ENCODE peak calls at places on chromosomes 12 and 14, in eight cellular contexts. G is CD4-positive, alpha-beta memory T cell; N is heart right ventricle; X is Caco-2; J is neural progenitor cell; Y is PC-3; F is CD4-positive, CD25-positive, alpha-beta regulatory T cell; R is naive thymus-derived CD4-positive, alpha-beta T cell. U is an unnamed sample.

GRCh38 chr12:115511971-115512370 is 765.5 kb downstream of the MED13L start:
- DNase-seq in N (no peak), G (no peak), F (no peak), X (no peak), R (no peak), Y (no peak), J (peak; percentile 34), U (no peak)

GRCh38 chr12:124909831-124910560 is 4.5 kb downstream of the UBC start:
- DNase-seq in X (no peak), J (no peak), R (no peak), F (no peak), N (no peak), G (no peak), Y (peak; percentile 23), U (no peak)

GRCh38 chr12:116759783-116760581 is 21.9 kb downstream of the RNFT2 start:
- DNase-seq in G (peak; percentile 14), F (peak; percentile 47), Y (no peak), N (peak; percentile 42), J (no peak), R (no peak), X (no peak), U (peak; percentile 74)

GRCh38 chr14:92926931-92927330 is 4.0 kb downstream of the CHGA start:
- DNase-seq in Y (no peak), R (no peak), J (no peak), F (no peak), G (no peak), N (no peak), X (no peak), U (no peak)

GRCh38 chr12:128807161-128807724 is 16.5 kb downstream of the SLC15A4 start:
- DNase-seq in N (no peak), X (no peak), J (no peak), G (no peak), Y (no peak), F (no peak), R (no peak), U (no peak)

GRCh38 chr12:91662021-91662420 is 479.4 kb upstream of the DCN start:
- DNase-seq in G (no peak), Y (no peak), F (no peak), N (no peak), X (no peak), R (no peak), J (no peak), U (no peak)

GRCh38 chr12:113333877-113334785 is 778 bp downstream of the SLC8B1 start:
- DNase-seq in F (peak; percentile 59), Y (peak; percentile 35), X (no peak), J (no peak), G (peak; percentile 39), N (peak; percentile 26), R (no peak), U (peak; percentile 42)

GRCh38 chr12:114961491-114961890 is 277.5 kb upstream of the TBX3 start:
- DNase-seq in Y (no peak), J (no peak), F (no peak), R (no peak), X (no peak), N (no peak), G (no peak), U (no peak)

GRCh38 chr14:64801046-64801445 is 78.7 kb downstream of the SPTB start:
- DNase-seq in G (no peak), F (no peak), Y (no peak), N (no peak), X (no peak), R (no peak), J (no peak), U (no peak)

DNA sequence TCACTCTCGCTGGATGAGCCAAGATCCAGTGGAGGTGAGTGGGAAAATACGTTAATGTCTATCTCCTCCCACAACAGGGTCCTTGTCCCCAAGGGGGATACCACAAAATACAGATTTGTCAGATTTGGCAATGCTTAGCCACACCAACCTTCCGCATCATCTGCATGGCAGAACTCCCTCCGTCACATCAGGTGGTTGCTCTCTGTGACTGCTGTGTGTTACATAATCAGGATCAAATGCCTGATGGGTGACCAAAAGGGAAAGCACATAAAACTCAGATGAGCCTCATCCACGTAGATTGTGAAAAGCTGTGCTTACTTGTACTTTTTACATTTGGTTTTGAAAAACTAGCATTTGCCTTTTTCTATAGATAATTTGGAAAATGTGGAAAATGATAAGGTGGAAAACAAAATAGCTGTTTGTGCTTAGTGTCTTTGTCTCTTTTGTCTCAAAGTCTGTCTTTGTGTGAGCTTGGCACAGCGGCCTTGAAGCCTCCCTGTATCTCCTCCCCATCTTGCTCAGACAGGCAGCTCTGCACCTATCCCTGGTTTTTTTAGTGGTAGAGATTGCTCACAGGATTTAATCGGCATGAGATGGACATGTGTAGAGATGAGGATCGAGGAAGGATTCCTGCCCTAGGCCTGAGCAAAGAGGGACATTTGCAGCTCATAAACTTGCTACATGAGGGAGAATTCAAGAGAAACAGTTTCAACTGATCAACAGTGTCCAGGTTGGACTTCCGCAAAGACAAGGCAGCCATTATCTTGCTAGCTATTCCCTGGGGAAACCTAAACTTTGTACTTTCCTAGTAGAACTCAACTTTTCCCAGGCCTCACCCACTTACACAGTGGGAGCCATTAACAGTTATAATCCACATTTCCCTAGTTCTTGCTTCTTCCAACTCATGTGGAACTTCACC is 3.6 kb upstream of the FGF6 start:
- DNase-seq in Y (no peak), G (no peak), N (no peak), J (no peak), R (no peak), F (no peak), X (no peak), U (no peak)
- H3K27me3 ChIP-seq in Y (peaks cover 57% of the 10 kb centered on the region), G (peaks cover 6% of the 10 kb centered on the region), N (peaks cover 5% of the 10 kb centered on the region), J (no peaks in the 10 kb centered on the region), R (no peaks in the 10 kb centered on the region), F (peaks cover 8% of the 10 kb centered on the region), X (peaks cover 2% of the 10 kb centered on the region), U (no peaks in the 10 kb centered on the region)

GRCh38 chr12:127311695-127312364 is 955.1 kb upstream of the TMEM132C start:
- DNase-seq in G (no peak), X (no peak), Y (no peak), N (no peak), R (no peak), J (no peak), F (no peak), U (no peak)

GRCh38 chr12:127310548-127310947 is 956.4 kb upstream of the TMEM132C start:
- DNase-seq in Y (no peak), R (no peak), G (no peak), N (no peak), X (no peak), F (no peak), J (no peak), U (no peak)

GRCh38 chr12:127306604-127307215 is 960.3 kb upstream of the TMEM132C start:
- DNase-seq in N (no peak), Y (peak; percentile 81), F (no peak), R (no peak), G (no peak), X (no peak), J (no peak), U (no peak)

GRCh38 chr12:127304751-127305725 is 961.9 kb upstream of the TMEM132C start:
- DNase-seq in Y (no peak), F (no peak), G (no peak), N (no peak), J (no peak), X (no peak), R (no peak), U (no peak)

GRCh38 chr12:127308148-127308547 is 958.8 kb upstream of the TMEM132C start:
- DNase-seq in Y (no peak), X (no peak), G (no peak), F (no peak), J (no peak), R (no peak), N (no peak), U (no peak)
- H3K4me3 ChIP-seq in Y (no peak overlapping the region), X (no peak overlapping the region), G (no peak overlapping the region), F (no peak overlapping the region), J (no peak overlapping the region), R (no peak overlapping the region), N (no peak overlapping the region), U (no peak overlapping the region)

GRCh38 chr12:12443482-12443881 is 86.6 kb downstream of the BORCS5 start:
- DNase-seq in N (peak; percentile 26), R (no peak), J (no peak), F (no peak), G (no peak), Y (no peak), X (no peak), U (no peak)

GRCh38 chr12:12447837-12448236 is 91.0 kb downstream of the BORCS5 start:
- DNase-seq in N (no peak), J (no peak), G (no peak), Y (no peak), R (no peak), X (no peak), F (no peak), U (no peak)

GRCh38 chr12:12442548-12443071 is 85.7 kb downstream of the BORCS5 start:
- DNase-seq in G (no peak), R (no peak), F (no peak), X (no peak), N (no peak), J (no peak), Y (peak; percentile 58), U (no peak)

GRCh38 chr12:12445882-12446181 is 89.0 kb downstream of the BORCS5 start:
- DNase-seq in R (no peak), J (no peak), Y (no peak), X (no peak), G (no peak), F (no peak), N (no peak), U (no peak)

DNA sequence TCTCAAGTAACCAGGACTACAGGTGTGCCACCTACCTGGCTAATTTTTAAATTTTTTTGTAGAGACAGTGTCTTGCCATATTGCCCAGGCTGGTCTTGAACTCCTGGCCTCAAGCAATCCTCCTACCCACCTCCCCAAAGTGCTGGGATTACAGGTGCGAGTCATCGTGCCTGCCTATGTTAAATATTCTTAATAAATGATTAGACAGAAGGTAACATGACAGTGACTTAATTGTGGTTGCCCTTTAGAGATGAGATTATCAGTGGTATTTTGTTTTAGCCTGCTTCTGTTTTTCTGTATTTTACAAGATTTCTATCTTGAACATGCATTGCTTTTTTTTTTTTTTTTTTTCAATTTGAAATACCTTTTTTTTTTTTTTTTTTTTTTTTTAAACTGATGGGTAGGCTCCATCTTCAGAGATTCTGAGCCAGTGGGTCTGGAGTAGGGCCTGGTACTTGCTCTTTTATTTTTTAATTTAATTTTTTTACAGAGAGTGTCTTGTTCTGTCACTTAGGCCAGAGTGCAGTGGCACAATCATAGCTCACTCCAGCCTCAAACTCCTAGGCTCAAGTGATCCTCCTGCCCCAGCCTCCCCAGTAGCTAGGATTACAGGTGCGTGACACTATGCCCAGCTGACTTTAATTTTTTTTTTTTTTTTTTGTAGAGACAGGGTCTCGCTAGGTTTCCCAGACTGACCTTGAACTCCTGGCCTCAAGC is 88.4 kb downstream of the BORCS5 start:
- DNase-seq in R (no peak), X (no peak), N (no peak), J (no peak), Y (no peak), G (peak; percentile 39), F (peak; percentile 30), U (no peak)
- H3K4me1 ChIP-seq in R (peaks cover 39% of the 10 kb centered on the region), X (peaks cover 31% of the 10 kb centered on the region), N (peaks cover 46% of the 10 kb centered on the region), J (no peaks in the 10 kb centered on the region), Y (peaks cover 32% of the 10 kb centered on the region), G (peaks cover 73% of the 10 kb centered on the region), F (peaks cover 65% of the 10 kb centered on the region), U (peaks cover 6% of the 10 kb centered on the region)

DNA sequence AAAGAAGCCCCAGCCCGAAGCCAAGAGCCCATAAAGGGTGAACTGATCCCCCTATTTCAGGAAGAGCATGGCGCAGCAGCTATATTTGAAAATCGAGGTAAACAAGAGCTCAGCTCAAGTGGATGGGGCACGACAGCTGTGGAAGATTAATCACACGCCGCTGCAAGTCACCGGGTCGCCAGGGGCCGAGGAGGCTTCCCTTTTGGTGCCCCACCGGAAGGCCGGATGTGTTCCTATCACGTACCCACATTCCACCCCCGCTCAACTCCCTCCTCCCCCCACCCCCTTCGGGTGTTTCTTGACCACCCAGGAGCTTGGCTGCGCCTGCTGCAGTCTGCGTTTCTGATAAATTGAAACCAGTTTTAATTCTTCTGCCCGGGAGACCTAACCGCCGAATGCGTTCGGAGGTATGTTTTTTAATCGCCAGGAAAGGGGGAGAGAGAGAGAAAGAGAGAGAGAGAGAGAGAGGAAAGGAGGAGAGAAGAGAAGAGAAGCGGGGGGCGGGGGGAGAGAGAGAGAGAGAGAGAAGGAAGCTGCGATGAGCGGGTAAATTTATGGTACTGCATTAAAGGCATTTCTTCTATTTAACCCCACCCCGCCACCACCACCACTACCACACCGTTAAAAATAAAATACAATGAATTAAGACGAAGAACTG is 1.8 kb downstream of the SLC8A3 start:
- DNase-seq in Y (no peak), F (no peak), X (no peak), N (peak; percentile 13), R (no peak), G (no peak), J (peak; percentile 49), U (no peak)
- H3K27me3 ChIP-seq in Y (peaks cover 87% of the 10 kb centered on the region), F (peaks cover 34% of the 10 kb centered on the region), X (peaks cover 1% of the 10 kb centered on the region), N (peaks cover 62% of the 10 kb centered on the region), R (peaks cover 9% of the 10 kb centered on the region), G (peaks cover 16% of the 10 kb centered on the region), J (peaks cover 88% of the 10 kb centered on the region), U (peaks cover 40% of the 10 kb centered on the region)

U was measured in HAP-1.